ENCODE peak calls at places on chromosomes 3 and 15, in seven cellular contexts. O is HCT116, K is SK-N-SH, A is GM12878, R is K562, H is H1, V is HepG2. F is an unnamed sample.

GRCh38 chr3:134742202-134742601 is 52.9 kb upstream of the EPHB1 start:
- DNase-seq in R (no peak), K (no peak), V (no peak), A (no peak), H (no peak), O (no peak), F (no peak)

GRCh38 chr15:59222106-59222505 is 15.5 kb downstream of the LDHAL6B start:
- DNase-seq in R (no peak), A (no peak), V (no peak), O (no peak), H (no peak), K (no peak), F (no peak)

GRCh38 chr3:76943058-76943457 is 96.8 kb upstream of the ROBO2 start:
- DNase-seq in H (no peak), A (no peak), R (no peak), O (no peak), K (no peak), V (peak; percentile 48), F (no peak)

GRCh38 chr15:41870689-41871081 is 23.2 kb downstream of the SPTBN5 start:
- DNase-seq in K (no peak), R (no peak), H (no peak), V (no peak), A (no peak), O (no peak), F (no peak)

GRCh38 chr3:65871305-65872141 is 167.2 kb downstream of the MAGI1 start:
- DNase-seq in R (no peak), V (peak; percentile 38), H (no peak), A (no peak), O (no peak), K (peak; percentile 32), F (no peak)

GRCh38 chr15:80693682-80694623 is 1.2 kb upstream of the ABHD17C start:
- DNase-seq in V (no peak), O (no peak), H (no peak), R (no peak), K (no peak), A (no peak), F (no peak)

GRCh38 chr3:151282921-151283320 is 4.6 kb upstream of the P2RY14 start:
- DNase-seq in K (peak; percentile 50), H (no peak), R (peak; percentile 41), A (no peak), O (peak; percentile 51), V (peak; percentile 60), F (peak; percentile 25)

GRCh38 chr3:194312743-194313281 is 38.3 kb downstream of the CPN2 start:
- DNase-seq in R (no peak), K (no peak), V (peak; percentile 33), A (no peak), H (no peak), O (no peak), F (no peak)

GRCh38 chr3:179321585-179322322 is 1.1 kb upstream of the ZNF639 start:
- DNase-seq in H (peak; percentile 54), V (peak; percentile 29), O (no peak), K (peak; percentile 56), R (peak; percentile 20), A (no peak), F (no peak)

GRCh38 chr15:76172782-76173181 is 113.0 kb downstream of the TMEM266 start:
- DNase-seq in H (no peak), K (no peak), A (no peak), V (no peak), R (no peak), O (no peak), F (no peak)

GRCh38 chr3:134314588-134315285 is 59.5 kb downstream of the AMOTL2 start:
- DNase-seq in V (no peak), O (no peak), H (peak; percentile 51), A (no peak), K (no peak), R (no peak), F (no peak)

GRCh38 chr3:16516695-16517481 is 3.4 kb upstream of the RFTN1 start:
- DNase-seq in V (peak; percentile 33), A (no peak), K (peak; percentile 58), O (no peak), R (no peak), H (no peak), F (no peak)

GRCh38 chr3:107410606-107411005 is 33.4 kb downstream of the CCDC54 start:
- DNase-seq in K (no peak), O (no peak), R (no peak), V (no peak), H (no peak), A (no peak), F (no peak)

GRCh38 chr3:96478496-96478895 is 335.9 kb upstream of the EPHA6 start:
- DNase-seq in H (no peak), A (no peak), R (no peak), K (no peak), V (no peak), O (no peak), F (no peak)

GRCh38 chr3:43790476-43790875 is 99.7 kb downstream of the ABHD5 start:
- DNase-seq in O (no peak), H (no peak), K (no peak), A (no peak), V (no peak), R (no peak), F (no peak)

GRCh38 chr3:184373422-184373821 is 4.6 kb downstream of the THPO start:
- DNase-seq in R (no peak), V (no peak), A (no peak), O (no peak), K (no peak), H (no peak), F (no peak)

GRCh38 chr15:56936929-56937328 is 18.5 kb downstream of the TCF12 start:
- DNase-seq in K (no peak), H (no peak), O (no peak), R (no peak), A (no peak), V (no peak), F (no peak)

GRCh38 chr3:107545680-107546120 is 22.9 kb downstream of the BBX start:
- DNase-seq in K (no peak), O (no peak), H (no peak), V (no peak), A (no peak), R (no peak), F (no peak)

GRCh38 chr3:46742992-46743391 is 25.3 kb upstream of the PRSS50 start:
- DNase-seq in V (no peak), O (no peak), A (no peak), H (no peak), K (no peak), R (no peak), F (no peak)

GRCh38 chr15:52336530-52336929 is 40.9 kb upstream of the MYO5C start:
- DNase-seq in H (no peak), A (no peak), O (no peak), R (no peak), K (peak; percentile 45), V (no peak), F (no peak)

DNA sequence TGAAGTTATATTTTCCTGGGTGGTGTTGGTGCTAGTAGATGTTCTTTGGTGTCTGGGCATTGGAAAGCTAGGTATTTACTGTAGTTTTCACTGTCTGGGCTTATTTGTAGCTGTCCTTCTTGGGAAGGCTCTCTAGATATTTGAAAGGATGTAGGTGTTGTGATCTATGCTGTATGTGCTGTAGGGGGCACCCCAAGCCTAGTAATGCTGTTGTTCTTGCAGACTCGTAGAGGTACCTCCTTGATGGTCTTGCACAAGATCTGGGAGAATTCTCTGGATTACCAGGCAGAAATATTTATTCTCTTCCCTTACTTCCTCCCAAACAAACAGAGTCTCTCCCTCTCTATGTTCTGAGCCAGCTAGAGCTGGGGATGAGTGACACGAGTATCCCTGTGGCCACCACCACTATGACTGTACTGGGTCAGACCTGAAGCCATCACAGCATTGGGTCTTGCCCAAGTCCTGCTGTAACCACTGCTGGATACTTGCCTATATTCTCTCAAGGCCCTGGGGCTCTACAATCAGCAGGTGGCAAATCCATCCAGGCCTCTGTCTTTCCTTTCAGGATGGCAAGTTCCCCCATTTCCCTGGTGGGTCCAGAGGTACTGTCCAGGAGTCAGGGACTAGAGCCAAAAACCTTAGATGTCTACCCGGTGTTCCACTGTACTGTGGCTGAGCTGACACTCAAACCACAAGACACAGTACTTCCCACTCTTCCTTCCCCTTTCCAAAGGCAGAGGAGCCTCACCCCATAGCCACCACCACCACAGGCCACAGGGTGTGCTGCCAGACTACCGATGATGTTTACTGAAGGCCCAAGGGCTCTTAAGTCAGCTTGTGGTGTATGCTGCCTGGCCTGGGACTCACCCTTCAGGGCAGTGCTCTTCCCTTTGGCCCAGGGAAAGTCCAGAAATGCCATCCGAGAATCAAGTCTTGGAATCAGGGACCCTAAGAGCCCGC is 195.2 kb upstream of the DPPA4 start:
- DNase-seq in H (peak; percentile 71), K (peak; percentile 27), R (no peak), A (no peak), O (peak; percentile 72), V (peak; percentile 35), F (peak; percentile 70)
- TF ChIP-seq YY1 in H (no peak), K (no peak), R (no peak), A (no peak), O (no peak), V (no peak), F (no peak)

DNA sequence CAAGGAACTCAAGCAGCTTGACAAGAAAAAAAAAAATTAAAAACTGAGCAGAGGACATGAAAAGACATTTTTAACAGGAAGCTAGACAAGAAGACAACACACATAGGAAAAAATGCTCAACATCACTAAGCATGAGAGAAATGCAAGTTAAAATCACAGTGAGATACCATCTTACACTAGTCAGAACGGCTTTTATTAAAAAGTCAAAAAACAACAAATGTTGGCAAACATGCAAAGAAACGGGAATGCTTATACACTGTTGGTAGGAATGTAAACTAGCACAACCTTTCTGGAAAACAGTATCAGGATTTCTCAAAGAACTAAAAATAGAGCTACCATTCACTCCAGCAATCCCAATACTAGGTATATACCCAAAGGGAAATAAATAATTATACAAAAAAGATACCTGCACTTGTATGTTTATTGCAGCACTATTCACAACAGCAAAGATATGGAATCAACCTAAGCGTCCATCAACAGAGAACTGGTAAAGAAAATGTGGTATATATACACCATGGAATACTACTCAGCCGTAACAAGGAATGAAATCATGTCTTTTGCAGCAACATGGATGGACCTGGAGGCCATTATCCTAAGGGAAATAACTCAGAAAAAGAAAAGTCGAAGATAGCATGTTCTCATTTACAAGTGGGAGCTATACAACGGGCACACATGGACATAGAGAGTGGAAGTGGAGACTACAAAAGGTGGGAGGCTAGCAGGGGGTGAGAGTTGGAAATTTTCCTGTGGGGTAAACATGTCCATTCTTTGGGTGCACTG is 5.2 kb downstream of the GOLIM4 start:
- DNase-seq in H (no peak), K (no peak), V (no peak), A (no peak), R (no peak), O (no peak), F (no peak)
- H3K4me1 ChIP-seq in H (peaks cover 6% of the 10 kb centered on the region), K (peaks cover 26% of the 10 kb centered on the region), V (peaks cover 69% of the 10 kb centered on the region), A (peaks cover 14% of the 10 kb centered on the region), R (peaks cover 8% of the 10 kb centered on the region), O (peaks cover 42% of the 10 kb centered on the region), F (no peaks in the 10 kb centered on the region)

DNA sequence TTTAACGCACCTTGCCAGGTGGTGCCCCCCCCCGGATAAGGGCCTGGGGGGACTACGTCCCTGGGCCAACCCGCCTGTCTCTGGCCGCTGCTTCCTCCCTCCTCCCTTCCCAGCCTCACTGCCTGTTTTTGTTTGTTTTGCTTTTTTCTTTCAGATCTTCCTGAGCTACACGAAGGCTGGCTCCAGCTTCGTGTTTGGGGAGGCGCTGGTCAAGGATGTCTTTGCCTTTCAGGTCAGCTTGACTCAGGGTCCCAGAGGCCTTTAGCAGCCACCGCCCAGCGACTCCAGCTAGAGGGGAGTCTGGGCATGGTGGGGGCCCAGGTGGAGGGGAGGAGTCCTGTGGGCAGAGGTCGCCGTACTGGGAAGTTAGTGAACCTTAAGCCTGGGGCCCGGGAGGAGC is 24.1 kb downstream of the SLC28A1 start:
- DNase-seq in V (peak; percentile 21), R (no peak), O (no peak), A (no peak), H (peak; percentile 45), K (no peak), F (no peak)
- TF ChIP-seq YY1 in V (no peak), R (no peak), O (no peak), A (no peak), H (no peak), K (no peak), F (no peak)

GRCh38 chr15:64000183-64000710 is 46.0 kb downstream of the DAPK2 start:
- DNase-seq in H (no peak), A (no peak), O (no peak), R (no peak), K (no peak), V (peak; percentile 23), F (no peak)
- H3K4me1 ChIP-seq in H (peaks cover 2% of the 10 kb centered on the region), A (peaks cover 26% of the 10 kb centered on the region), O (peaks cover 17% of the 10 kb centered on the region), R (peaks cover 6% of the 10 kb centered on the region), K (peaks cover 3% of the 10 kb centered on the region), V (peaks cover 38% of the 10 kb centered on the region), F (peaks cover 2% of the 10 kb centered on the region)